ENCODE peak calls at places on chromosomes 12 and 14, in seven cellular contexts. C is K562, H is IMR-90, P is OCI-LY7, Y is SK-N-SH, T is HepG2, D is endothelial cell of umbilical vein. F is an unnamed sample. For H3K9me3 and H4K20me1, the result is how much of the 10 kb centered on the place peaks cover.

GRCh38 chr14:35495278-35495677 is 38.7 kb upstream of the INSM2 start:
- DNase-seq in C (no peak), H (no peak), P (no peak), Y (no peak), T (no peak), D (no peak), F (no peak)

GRCh38 chr14:89767861-89768268 is 186.7 kb downstream of the EFCAB11 start:
- DNase-seq in C (no peak), H (peak), P (peak), Y (peak), T (peak), D (peak), F (peak)

GRCh38 chr12:104360157-104360556 is 56.6 kb downstream of the EID3 start:
- DNase-seq in C (no peak), H (peak), P (no peak), Y (no peak), T (no peak), D (no peak), F (no peak)

GRCh38 chr12:54038760-54039414 is 6.0 kb downstream of the HOXC5 start:
- DNase-seq in C (no peak), H (no peak), P (no peak), Y (no peak), T (no peak), D (no peak), F (peak)

GRCh38 chr12:117816-118345 is 51.3 kb downstream of the IQSEC3 start:
- DNase-seq in C (peak), H (no peak), P (no peak), Y (no peak), T (no peak), D (no peak), F (no peak)

GRCh38 chr14:98953544-98954346 is 318.3 kb downstream of the BCL11B start:
- DNase-seq in C (no peak), H (no peak), P (no peak), Y (no peak), T (no peak), D (no peak), F (no peak)

GRCh38 chr14:43313719-43314118 is 1193.4 kb downstream of the FSCB start:
- DNase-seq in C (no peak), H (no peak), P (no peak), Y (no peak), T (no peak), D (no peak), F (no peak)

GRCh38 chr14:21300892-21301291 is 21.0 kb downstream of the RPGRIP1 start:
- DNase-seq in C (no peak), H (no peak), P (peak), Y (peak), T (no peak), D (no peak), F (peak)

GRCh38 chr12:103455020-103455763 is 40.6 kb downstream of the C12orf42 start:
- DNase-seq in C (no peak), H (no peak), P (peak), Y (no peak), T (no peak), D (no peak), F (no peak)

GRCh38 chr12:42933461-42934081 is 344.0 kb upstream of the PRICKLE1 start:
- DNase-seq in C (no peak), H (no peak), P (no peak), Y (no peak), T (no peak), D (no peak), F (no peak)

GRCh38 chr12:50922820-50923219 is 29.5 kb upstream of the HIGD1C start:
- DNase-seq in C (no peak), H (peak), P (no peak), Y (peak), T (no peak), D (peak), F (peak)

DNA sequence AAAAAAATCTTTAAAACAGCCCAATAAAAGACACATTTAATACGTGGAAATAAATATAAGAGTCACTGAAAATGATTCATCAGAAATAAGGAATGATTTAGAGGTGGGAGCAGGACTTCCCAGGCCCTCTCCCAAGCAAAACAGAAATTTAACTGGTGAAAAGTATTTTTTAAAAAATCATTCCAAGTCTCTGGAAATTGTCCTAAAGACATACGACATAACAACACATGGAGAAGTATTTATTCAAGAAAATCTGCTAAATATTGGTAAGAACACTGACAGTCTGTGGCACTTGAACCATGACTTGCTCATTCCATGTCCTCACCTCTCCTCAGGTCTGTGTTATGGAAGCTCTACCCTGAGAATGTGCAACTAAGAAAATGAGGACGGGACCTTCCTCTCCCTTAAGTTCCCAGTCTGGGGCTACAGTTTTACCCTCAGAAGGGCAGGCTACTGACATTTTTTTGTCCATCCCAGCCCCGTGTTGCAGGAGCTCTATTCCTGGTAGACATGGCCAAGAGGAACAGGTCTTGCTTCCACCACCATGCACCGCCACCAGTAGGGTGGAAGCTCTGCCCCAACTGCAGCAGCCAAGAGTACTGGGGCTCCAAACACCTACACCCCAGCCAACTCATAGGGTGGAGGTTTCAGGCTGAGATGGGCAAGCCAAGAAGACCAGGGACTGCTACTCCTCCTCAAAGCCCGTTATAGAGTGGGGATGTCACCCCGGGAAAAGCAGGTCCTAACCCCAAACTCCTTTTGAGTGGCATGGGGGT is 193.0 kb downstream of the CRADD start:
- DNase-seq in C (no peak), H (no peak), P (no peak), Y (no peak), T (no peak), D (no peak), F (no peak)
- H3K9me3 ChIP-seq in C (under half), H (under half), P (under half), Y (under half), T (under half), D (under half), F (under half)

GRCh38 chr12:89506050-89506449 is 18.5 kb downstream of the GALNT4 start:
- DNase-seq in C (no peak), H (no peak), P (no peak), Y (no peak), T (no peak), D (no peak), F (no peak)

GRCh38 chr12:89504560-89505346 is 19.8 kb downstream of the GALNT4 start:
- DNase-seq in C (no peak), H (peak), P (no peak), Y (no peak), T (no peak), D (no peak), F (no peak)

GRCh38 chr12:89499857-89500256 is 24.7 kb downstream of the GALNT4 start:
- DNase-seq in C (no peak), H (no peak), P (no peak), Y (no peak), T (no peak), D (no peak), F (no peak)

GRCh38 chr12:89497467-89497866 is 27.1 kb downstream of the GALNT4 start:
- DNase-seq in C (no peak), H (peak), P (no peak), Y (no peak), T (no peak), D (peak), F (no peak)

GRCh38 chr12:89501793-89502192 is 22.8 kb downstream of the GALNT4 start:
- DNase-seq in C (no peak), H (no peak), P (no peak), Y (no peak), T (no peak), D (no peak), F (no peak)
- H4K20me1 ChIP-seq in C (under half), H (under half), P (under half), Y (under half), T (under half), D (under half), F (under half)

DNA sequence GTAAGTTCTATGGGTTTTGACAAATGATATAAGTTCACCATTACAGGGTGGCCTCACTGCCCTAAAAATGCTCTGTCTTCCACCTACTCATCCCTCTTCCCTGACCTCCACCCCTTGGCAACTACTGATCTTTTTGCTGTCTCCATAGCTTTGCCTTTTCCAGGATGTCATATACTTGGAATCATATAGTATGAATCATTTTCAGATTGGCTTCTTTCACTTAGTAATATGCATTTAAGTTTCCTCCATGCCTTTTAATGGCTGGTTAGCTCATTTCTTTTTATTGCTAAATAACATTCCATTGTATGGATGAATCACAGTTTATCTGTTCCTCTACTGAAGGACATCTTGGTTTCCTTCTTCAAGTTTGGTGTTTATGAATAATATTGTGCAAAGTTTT is 14.0 kb upstream of the PEX5 start:
- DNase-seq in C (no peak), H (peak), P (no peak), Y (no peak), T (no peak), D (no peak), F (no peak)
- H3K9me3 ChIP-seq in C (under half), H (under half), P (under half), Y (under half), T (under half), D (under half), F (under half)

DNA sequence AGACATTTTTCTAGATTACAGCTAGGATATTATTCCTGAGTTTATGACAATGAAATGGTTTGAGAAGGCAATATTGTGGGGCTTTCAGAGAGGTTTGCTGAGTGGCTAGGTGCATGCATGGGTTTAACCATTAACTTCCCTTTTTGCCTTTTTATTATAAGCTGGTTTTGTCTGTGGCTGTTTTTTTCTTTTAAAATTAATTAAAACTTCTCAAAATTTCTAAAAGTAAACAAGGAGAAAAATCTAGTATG is 104.0 kb upstream of the BCAT1 start:
- DNase-seq in C (no peak), H (no peak), P (peak), Y (no peak), T (no peak), D (no peak), F (no peak)
- H4K20me1 ChIP-seq in C (under half), H (under half), P (under half), Y (under half), T (under half), D (under half), F (under half)

DNA sequence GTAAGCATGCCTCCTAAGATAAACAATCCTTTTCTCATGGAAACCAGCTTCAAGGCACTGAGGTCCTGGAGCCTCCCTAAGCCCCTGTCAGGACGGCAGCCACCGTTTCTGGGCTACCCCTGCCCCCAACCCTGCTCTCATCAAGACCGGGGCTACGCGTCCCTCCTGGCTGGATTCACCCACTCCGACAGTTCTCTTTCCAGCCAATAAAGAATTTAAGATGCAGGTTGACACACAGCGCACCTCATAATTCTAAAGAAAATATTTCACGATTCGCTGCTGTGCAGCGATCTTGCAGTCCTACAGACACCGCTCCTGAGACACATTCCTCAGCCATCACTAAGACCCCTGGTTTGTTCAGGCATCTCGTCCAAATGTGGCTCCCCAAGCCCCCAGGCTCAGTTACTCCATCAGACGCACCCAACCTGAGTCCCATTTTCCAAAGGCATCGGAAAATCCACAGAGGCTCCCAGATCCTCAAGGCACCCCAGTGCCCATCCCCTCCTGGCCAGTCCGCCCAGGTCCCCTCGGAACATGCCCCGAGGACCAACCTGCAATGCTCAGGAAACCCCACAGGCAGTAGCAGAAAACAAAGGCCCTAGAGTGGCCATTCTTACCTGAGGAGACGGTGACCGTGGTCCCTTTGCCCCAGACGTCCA is 336.3 kb downstream of the TMEM121 start:
- DNase-seq in C (no peak), H (no peak), P (peak), Y (no peak), T (no peak), D (no peak), F (no peak)
- H3K9me3 ChIP-seq in C (under half), H (half or more), P (under half), Y (under half), T (under half), D (under half), F (under half)

GRCh38 chr14:105431256-105431655 is 11.6 kb downstream of the MTA1 start:
- DNase-seq in C (no peak), H (no peak), P (no peak), Y (no peak), T (no peak), D (no peak), F (no peak)

GRCh38 chr14:105427893-105428485 is 8.4 kb downstream of the MTA1 start:
- DNase-seq in C (no peak), H (no peak), P (no peak), Y (no peak), T (no peak), D (no peak), F (no peak)

GRCh38 chr14:105432657-105433056 is 13.0 kb downstream of the MTA1 start:
- DNase-seq in C (no peak), H (no peak), P (no peak), Y (no peak), T (no peak), D (no peak), F (no peak)

GRCh38 chr14:105430042-105430441 is 10.4 kb downstream of the MTA1 start:
- DNase-seq in C (no peak), H (no peak), P (no peak), Y (no peak), T (no peak), D (peak), F (no peak)

DNA sequence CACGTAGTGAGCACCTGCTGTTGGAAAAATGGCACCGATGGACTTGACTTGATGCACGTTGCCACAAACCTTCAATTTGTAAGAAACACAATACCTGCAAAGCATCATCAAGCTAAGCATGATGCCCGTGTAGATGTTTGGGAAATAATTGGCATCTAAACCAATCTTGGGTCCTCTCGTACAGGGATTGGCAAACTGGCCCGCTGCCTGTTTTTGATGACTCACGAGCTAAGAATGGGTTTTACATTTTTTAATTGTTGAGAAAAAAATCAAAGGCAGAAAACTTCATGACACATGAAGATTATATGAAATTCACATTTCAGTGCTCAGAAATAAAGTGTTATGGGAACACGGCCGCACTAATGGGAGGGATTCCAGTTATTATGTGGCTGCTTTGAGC is 10.9 kb downstream of the MTA1 start:
- DNase-seq in C (no peak), H (peak), P (no peak), Y (no peak), T (no peak), D (peak), F (no peak)
- H4K20me1 ChIP-seq in C (under half), H (half or more), P (under half), Y (half or more), T (under half), D (under half), F (half or more)

DNA sequence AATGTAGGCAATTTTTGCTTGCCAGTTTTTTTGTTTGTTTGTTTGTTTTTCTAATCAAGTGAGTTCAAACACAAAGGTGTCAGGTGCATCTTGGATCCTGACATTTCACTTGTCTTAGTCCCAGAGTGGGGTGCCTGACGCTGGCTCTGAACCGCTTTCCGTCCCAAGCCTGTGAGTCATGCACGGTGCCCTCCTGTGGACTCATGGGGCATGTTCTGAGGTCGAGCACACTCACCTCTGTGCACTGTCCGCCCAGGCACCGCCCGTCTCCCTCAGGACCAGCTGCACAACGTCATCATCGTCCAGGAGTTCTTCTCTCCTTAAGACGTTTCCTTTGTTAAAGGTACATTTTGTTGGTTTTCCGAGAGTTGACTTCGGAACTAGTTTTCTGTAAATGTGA is 98.2 kb downstream of the GLT1D1 start:
- DNase-seq in C (no peak), H (no peak), P (peak), Y (no peak), T (no peak), D (no peak), F (no peak)
- H3K9me3 ChIP-seq in C (under half), H (under half), P (under half), Y (under half), T (under half), D (under half), F (under half)

GRCh38 chr14:102646615-102647014 is 54.2 kb downstream of the RCOR1 start:
- DNase-seq in C (no peak), H (no peak), P (peak), Y (no peak), T (no peak), D (no peak), F (no peak)

GRCh38 chr14:102645746-102646440 is 53.4 kb downstream of the RCOR1 start:
- DNase-seq in C (no peak), H (peak), P (peak), Y (no peak), T (no peak), D (no peak), F (no peak)

DNA sequence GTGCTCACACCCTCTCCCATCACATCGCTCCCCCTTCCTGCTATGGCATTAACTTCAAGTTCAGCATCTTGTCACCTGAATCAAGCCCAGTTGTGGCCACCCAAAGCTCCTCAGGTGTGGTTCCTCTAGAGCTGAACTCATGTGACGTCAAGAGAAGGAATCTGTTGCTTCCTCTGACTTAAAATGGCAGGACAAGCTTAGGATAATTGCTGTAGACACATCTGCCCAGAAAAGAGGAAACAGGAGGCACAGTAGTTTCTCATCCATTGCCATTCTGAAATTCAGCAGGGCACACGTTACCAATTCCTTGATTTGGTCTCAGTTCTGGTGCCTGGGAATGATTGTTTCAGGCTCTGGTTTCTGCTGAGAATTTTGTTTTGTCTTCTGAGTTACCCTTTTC is 52.1 kb downstream of the RCOR1 start:
- DNase-seq in C (no peak), H (no peak), P (peak), Y (no peak), T (no peak), D (no peak), F (no peak)
- H4K20me1 ChIP-seq in C (under half), H (half or more), P (under half), Y (half or more), T (under half), D (under half), F (half or more)

GRCh38 chr12:133236144-133236543 is 467 bp upstream of the ANHX start:
- DNase-seq in C (no peak), H (no peak), P (no peak), Y (no peak), T (no peak), D (no peak), F (no peak)
- H3K9me3 ChIP-seq in C (under half), H (half or more), P (under half), Y (under half), T (half or more), D (under half), F (under half)

GRCh38 chr12:58068706-58069105 is 127.3 kb downstream of the ATP23 start:
- DNase-seq in C (no peak), H (no peak), P (no peak), Y (no peak), T (no peak), D (no peak), F (no peak)
- H4K20me1 ChIP-seq in C (under half), H (under half), P (under half), Y (under half), T (under half), D (under half), F (under half)